ENCODE peak calls at places on chromosome 10, in ten cellular contexts. J is A172; N is cardiac muscle cell; P is tibial artery; D is SW480; G is lower lobe of right lung; Q is globus pallidus; M is mesothelial cell of epicardium; Y is activated T-helper 1 cell treated with anti-CD3 and anti-CD28 coated beads, Interleukin-2, amount 50 U/mL, for 16 hours; Z is ACHN. O is an unnamed sample.

GRCh38 chr10:35356725-35357092 is 20.4 kb downstream of the CCNY start:
- DNase-seq in J (no peak), N (no peak), P (no peak), D (no peak), G (no peak), Q (no peak), M (no peak), Y (no peak), Z (no peak), O (no peak)

GRCh38 chr10:59578741-59579140 is 130.9 kb downstream of the SLC16A9 start:
- DNase-seq in J (no peak), N (no peak), P (no peak), D (no peak), G (no peak), Q (no peak), M (no peak), Y (no peak), Z (no peak), O (no peak)

GRCh38 chr10:126262971-126263370 is 125.3 kb downstream of the ADAM12 start:
- DNase-seq in J (no peak), N (peak), P (no peak), D (no peak), G (no peak), Q (no peak), M (no peak), Y (no peak), Z (no peak), O (peak)

GRCh38 chr10:110509560-110509959 is 11.9 kb downstream of the DUSP5 start:
- DNase-seq in J (no peak), N (no peak), P (no peak), D (no peak), G (no peak), Q (no peak), M (no peak), Y (no peak), Z (no peak), O (no peak)

GRCh38 chr10:133476641-133476990 is 22.9 kb downstream of the SCART1 start:
- DNase-seq in J (no peak), N (no peak), P (no peak), D (no peak), G (no peak), Q (no peak), M (no peak), Y (no peak), Z (no peak), O (no peak)

GRCh38 chr10:85609509-85609908 is 757.1 kb downstream of the GRID1 start:
- DNase-seq in J (peak), N (no peak), P (no peak), D (no peak), G (no peak), Q (no peak), M (peak), Y (no peak), Z (no peak), O (no peak)

GRCh38 chr10:124091646-124092269 is 1.6 kb downstream of the CHST15 start:
- DNase-seq in J (no peak), N (peak), P (no peak), D (peak), G (peak), Q (no peak), M (peak), Y (no peak), Z (no peak), O (no peak)

GRCh38 chr10:4943821-4944220 is 19.4 kb upstream of the AKR1C1 start:
- DNase-seq in J (no peak), N (no peak), P (no peak), D (no peak), G (no peak), Q (no peak), M (no peak), Y (no peak), Z (no peak), O (no peak)

GRCh38 chr10:32937824-32938482 is 20.1 kb downstream of the ITGB1 start:
- DNase-seq in J (no peak), N (peak), P (no peak), D (no peak), G (no peak), Q (no peak), M (no peak), Y (no peak), Z (no peak), O (peak)

O was measured in kidney glomerular epithelial cell.